ENCODE peak calls at places on chromosomes 5 and 9, in four cellular contexts. F, Q, O and C are unnamed samples.

GRCh38 chr9:112541690-112542089 is 55.1 kb downstream of the KIAA1958 start:
- DNase-seq in Q (no peak), O (no peak), F (no peak), C (no peak)

GRCh38 chr5:142495561-142495960 is 170.7 kb upstream of the SPRY4 start:
- DNase-seq in Q (no peak), F (no peak), O (no peak), C (no peak)

GRCh38 chr9:81305561-81306182 is 383.7 kb downstream of the TLE1 start:
- DNase-seq in Q (no peak), O (peak; percentile 45), F (no peak), C (no peak)

GRCh38 chr9:71637926-71638325 is 130.4 kb downstream of the CEMIP2 start:
- DNase-seq in F (no peak), O (no peak), Q (no peak), C (no peak)

GRCh38 chr5:120632430-120632829 is 168.3 kb downstream of the PRR16 start:
- DNase-seq in Q (no peak), O (no peak), F (no peak), C (no peak)

GRCh38 chr9:113922160-113922559 is 46.1 kb downstream of the ZNF618 start:
- DNase-seq in Q (no peak), O (no peak), F (no peak), C (no peak)

GRCh38 chr5:16888694-16889124 is 47.4 kb downstream of the MYO10 start:
- DNase-seq in Q (no peak), O (no peak), F (no peak), C (no peak)

GRCh38 chr9:88658311-88658822 is 123.4 kb downstream of the NXNL2 start:
- DNase-seq in F (no peak), O (no peak), Q (no peak), C (no peak)

GRCh38 chr9:132820545-132820944 is 57.5 kb downstream of the AK8 start:
- DNase-seq in Q (no peak), F (no peak), O (no peak), C (peak; percentile 59)

GRCh38 chr9:87533291-87533690 is 35.6 kb downstream of the DAPK1 start:
- DNase-seq in F (no peak), Q (no peak), O (no peak), C (no peak)

GRCh38 chr5:124843596-124843899 is 97.1 kb upstream of the ZNF608 start:
- DNase-seq in F (no peak), O (no peak), Q (no peak), C (no peak)

DNA sequence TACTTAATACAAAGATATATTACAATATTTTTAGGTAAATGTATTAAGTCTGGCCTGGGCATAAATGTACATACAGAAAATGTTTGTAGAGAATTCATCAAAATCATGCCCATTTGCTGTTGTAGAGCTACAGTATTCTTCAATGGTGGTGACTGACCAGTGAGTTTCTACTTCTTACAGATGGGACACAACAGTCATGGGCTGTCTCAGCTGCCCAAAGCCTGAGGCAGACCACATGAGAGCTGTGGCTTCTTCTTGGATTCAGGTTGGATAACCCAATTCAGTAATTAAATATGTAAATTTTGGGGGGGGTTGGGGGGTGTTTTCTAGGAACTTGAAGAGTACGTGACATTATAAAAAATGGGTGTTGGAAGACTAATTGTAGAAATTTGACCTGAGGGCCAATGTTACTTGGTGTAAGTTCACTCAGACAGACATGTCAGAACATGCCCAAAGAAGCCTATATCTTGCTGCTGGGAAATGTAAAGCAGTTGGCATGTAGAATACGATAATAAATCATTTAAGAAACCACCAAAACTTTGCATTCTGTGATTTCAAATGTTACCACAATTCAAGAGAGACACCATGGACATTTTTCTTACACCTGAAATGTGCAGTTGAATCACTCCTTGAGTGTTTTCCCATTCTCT is 17.9 kb downstream of the STARD4 start:
- DNase-seq in F (no peak), O (no peak), Q (no peak), C (no peak)
- TF ChIP-seq ELF1 in F (no peak), O (no peak), Q (no peak), C (no peak)

GRCh38 chr9:134563397-134563796 is 78.2 kb upstream of the COL5A1 start:
- DNase-seq in Q (no peak), O (no peak), F (no peak), C (no peak)

GRCh38 chr9:134564431-134565170 is 77.0 kb upstream of the COL5A1 start:
- DNase-seq in F (no peak), Q (no peak), O (no peak), C (no peak)

GRCh38 chr9:134566936-134567335 is 74.7 kb upstream of the COL5A1 start:
- DNase-seq in Q (no peak), O (no peak), F (no peak), C (no peak)

GRCh38 chr9:134566196-134566822 is 75.3 kb upstream of the COL5A1 start:
- DNase-seq in O (no peak), Q (no peak), F (no peak), C (no peak)

DNA sequence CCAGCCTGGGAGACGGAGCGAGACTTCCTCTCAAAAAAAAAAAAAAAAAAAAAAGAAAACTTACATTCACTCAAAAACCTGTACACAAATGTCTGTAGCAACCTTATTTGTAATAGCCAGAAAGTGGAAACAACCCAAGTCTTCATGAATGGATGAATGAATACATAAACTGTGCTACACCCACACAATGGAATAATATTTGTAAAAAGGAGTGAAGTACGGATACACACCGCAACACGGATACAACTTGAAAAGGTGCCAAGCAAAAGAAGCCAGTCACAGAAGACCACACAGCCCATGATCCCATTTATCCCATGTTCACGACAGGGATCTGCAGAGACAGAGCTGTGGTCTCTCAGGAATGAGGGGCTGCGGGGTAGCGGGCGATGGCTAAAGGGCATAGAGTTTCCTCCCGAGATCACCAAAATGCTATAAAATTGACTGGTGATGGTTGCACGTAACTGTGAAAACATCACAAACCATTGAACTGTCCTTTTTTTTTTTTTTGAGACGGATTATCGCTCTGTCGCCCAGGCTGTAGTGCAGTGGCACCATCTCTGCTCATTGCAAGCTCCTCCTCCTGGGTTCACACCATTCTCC is 76.2 kb upstream of the COL5A1 start:
- DNase-seq in O (no peak), F (no peak), Q (no peak), C (no peak)
- TF ChIP-seq ELF1 in O (no peak), F (no peak), Q (no peak), C (no peak)

GRCh38 chr5:146656638-146657037 is 140.6 kb upstream of the GPR151 start:
- DNase-seq in Q (no peak), O (no peak), F (no peak), C (no peak)

GRCh38 chr5:146659961-146660360 is 144.0 kb upstream of the GPR151 start:
- DNase-seq in Q (no peak), O (no peak), F (no peak), C (no peak)

GRCh38 chr5:146660381-146660960 is 144.5 kb upstream of the GPR151 start:
- DNase-seq in F (no peak), O (no peak), Q (no peak), C (no peak)

GRCh38 chr5:146667633-146668032 is 151.6 kb upstream of the GPR151 start:
- DNase-seq in Q (no peak), F (no peak), O (no peak), C (no peak)

GRCh38 chr5:146662229-146662628 is 146.2 kb upstream of the GPR151 start:
- DNase-seq in Q (peak; percentile 3), F (peak; percentile 9), O (peak; percentile 19), C (no peak)
- TF ChIP-seq ELF1 in Q (no peak), F (no peak), O (no peak), C (no peak)

GRCh38 chr5:140840978-140841962 is at the start of gene PCDHA8:
- DNase-seq in O (peak; percentile 48), Q (peak; percentile 13), F (peak; percentile 12), C (peak; percentile 83)
- TF ChIP-seq ELF1 in O (peak; percentile 21), Q (no peak), F (no peak), C (peak; percentile 75)